ENCODE peak calls at places on chromosomes 3 and 15, in eight cellular contexts. I, D, R, T, Q, K, W and M are unnamed samples.

GRCh38 chr15:82660378-82660777 is 13.2 kb upstream of the CPEB1 start:
- DNase-seq in I (no peak), D (no peak), R (no peak), T (no peak), Q (no peak), K (no peak), W (no peak), M (no peak)

GRCh38 chr3:72376917-72377710 is 471.1 kb downstream of the SHQ1 start:
- DNase-seq in I (no peak), D (no peak), R (no peak), T (no peak), Q (no peak), K (no peak), W (no peak), M (no peak)

GRCh38 chr15:56367156-56367555 is 1.9 kb downstream of the TEX9 start:
- DNase-seq in I (no peak), D (no peak), R (no peak), T (no peak), Q (no peak), K (no peak), W (no peak), M (no peak)

GRCh38 chr3:116065496-116065895 is 379.8 kb downstream of the LSAMP start:
- DNase-seq in I (no peak), D (no peak), R (no peak), T (no peak), Q (no peak), K (no peak), W (no peak), M (no peak)

GRCh38 chr3:107217161-107217560 is 160.1 kb upstream of the CCDC54 start:
- DNase-seq in I (no peak), D (peak; percentile 42), R (peak; percentile 87), T (no peak), Q (no peak), K (no peak), W (no peak), M (no peak)

GRCh38 chr3:133386876-133387275 is 13.0 kb upstream of the BFSP2 start:
- DNase-seq in I (no peak), D (no peak), R (no peak), T (no peak), Q (no peak), K (no peak), W (no peak), M (no peak)

GRCh38 chr3:141386080-141386594 is 17.8 kb downstream of the ZBTB38 start:
- DNase-seq in I (no peak), D (no peak), R (no peak), T (no peak), Q (no peak), K (no peak), W (no peak), M (no peak)

GRCh38 chr3:95302044-95302443 is 1239.2 kb downstream of the NSUN3 start:
- DNase-seq in I (no peak), D (peak; percentile 40), R (no peak), T (no peak), Q (no peak), K (no peak), W (no peak), M (no peak)

GRCh38 chr3:14148041-14148985 is 23.5 kb downstream of the TMEM43 start:
- DNase-seq in I (no peak), D (no peak), R (no peak), T (no peak), Q (no peak), K (peak; percentile 70), W (peak; percentile 44), M (peak; percentile 68)

GRCh38 chr15:67923647-67923971 is 83.8 kb upstream of the RNU6-1 start:
- DNase-seq in I (no peak), D (no peak), R (no peak), T (no peak), Q (no peak), K (no peak), W (no peak), M (no peak)

GRCh38 chr3:70873686-70874085 is 561.2 kb upstream of the MDFIC2 start:
- DNase-seq in I (no peak), D (no peak), R (no peak), T (no peak), Q (no peak), K (no peak), W (no peak), M (no peak)

GRCh38 chr3:126484662-126485061 is 9.0 kb upstream of the ZXDC start:
- DNase-seq in I (no peak), D (no peak), R (no peak), T (no peak), Q (no peak), K (no peak), W (no peak), M (no peak)

GRCh38 chr15:50227076-50227475 is 38.5 kb downstream of the HDC start:
- DNase-seq in I (no peak), D (peak; percentile 23), R (no peak), T (no peak), Q (no peak), K (no peak), W (no peak), M (no peak)

GRCh38 chr3:62621171-62621570 is 247.8 kb upstream of the FEZF2 start:
- DNase-seq in I (no peak), D (no peak), R (no peak), T (no peak), Q (no peak), K (no peak), W (no peak), M (no peak)

GRCh38 chr3:84077479-84077878 is 881.3 kb upstream of the CADM2 start:
- DNase-seq in I (no peak), D (no peak), R (no peak), T (no peak), Q (no peak), K (no peak), W (no peak), M (no peak)

GRCh38 chr3:197394464-197395321 is 96.3 kb upstream of the DLG1 start:
- DNase-seq in I (no peak), D (no peak), R (peak; percentile 61), T (peak; percentile 49), Q (no peak), K (no peak), W (peak; percentile 70), M (no peak)

GRCh38 chr3:45269952-45270351 is 43.9 kb upstream of the TMEM158 start:
- DNase-seq in I (no peak), D (no peak), R (no peak), T (no peak), Q (no peak), K (no peak), W (no peak), M (no peak)

GRCh38 chr3:129184396-129184656 is 630 bp upstream of the CNBP start:
- DNase-seq in I (no peak), D (peak; percentile 35), R (no peak), T (no peak), Q (no peak), K (no peak), W (no peak), M (no peak)

GRCh38 chr15:54066403-54066802 is 88.2 kb downstream of the UNC13C start:
- DNase-seq in I (no peak), D (no peak), R (no peak), T (no peak), Q (no peak), K (no peak), W (no peak), M (no peak)

GRCh38 chr15:76636059-76636458 is 269.1 kb downstream of the SCAPER start:
- DNase-seq in I (no peak), D (peak; percentile 11), R (no peak), T (no peak), Q (no peak), K (no peak), W (no peak), M (no peak)

GRCh38 chr3:13231781-13232515 is 158.7 kb upstream of the IQSEC1 start:
- DNase-seq in I (no peak), D (no peak), R (no peak), T (no peak), Q (no peak), K (no peak), W (no peak), M (no peak)

GRCh38 chr15:89963301-89964288 is 37.5 kb upstream of the ZNF710 start:
- DNase-seq in I (no peak), D (no peak), R (no peak), T (no peak), Q (no peak), K (no peak), W (peak; percentile 63), M (no peak)

GRCh38 chr3:126493051-126493450 is 17.4 kb upstream of the ZXDC start:
- DNase-seq in I (no peak), D (no peak), R (no peak), T (no peak), Q (no peak), K (no peak), W (no peak), M (no peak)

GRCh38 chr3:131388400-131388799 is 6.8 kb downstream of the NUDT16 start:
- DNase-seq in I (no peak), D (no peak), R (no peak), T (no peak), Q (no peak), K (no peak), W (no peak), M (no peak)

GRCh38 chr3:98722389-98722788 is 40.8 kb upstream of the ST3GAL6 start:
- DNase-seq in I (no peak), D (no peak), R (no peak), T (no peak), Q (no peak), K (no peak), W (no peak), M (no peak)

GRCh38 chr3:147921044-147921443 is 511.9 kb downstream of the ZIC1 start:
- DNase-seq in I (no peak), D (no peak), R (peak; percentile 46), T (no peak), Q (no peak), K (no peak), W (no peak), M (no peak)

GRCh38 chr3:28348286-28348636 is 260 bp upstream of the ZCWPW2 start:
- DNase-seq in I (no peak), D (no peak), R (peak; percentile 95), T (no peak), Q (no peak), K (no peak), W (no peak), M (no peak)

GRCh38 chr3:154972951-154973350 is 107.2 kb upstream of the MME start:
- DNase-seq in I (no peak), D (no peak), R (peak; percentile 77), T (no peak), Q (no peak), K (no peak), W (no peak), M (no peak)

GRCh38 chr3:128935922-128936321 is 56.5 kb downstream of the ACAD9 start:
- DNase-seq in I (no peak), D (no peak), R (no peak), T (no peak), Q (no peak), K (no peak), W (peak; percentile 5), M (no peak)

GRCh38 chr3:154954750-154955149 is 125.4 kb upstream of the MME start:
- DNase-seq in I (no peak), D (peak; percentile 21), R (peak; percentile 75), T (no peak), Q (no peak), K (no peak), W (no peak), M (no peak)

GRCh38 chr3:13748500-13748899 is 131.4 kb downstream of the WNT7A start:
- DNase-seq in I (no peak), D (no peak), R (no peak), T (no peak), Q (no peak), K (no peak), W (no peak), M (no peak)

GRCh38 chr3:149095487-149095886 is 9.2 kb upstream of the HLTF start:
- DNase-seq in I (no peak), D (no peak), R (no peak), T (no peak), Q (no peak), K (no peak), W (no peak), M (no peak)